ENCODE peak calls at places on chromosomes 2 and 18, in ten cellular contexts. C is left ventricle myocardium inferior, F is mucosa of descending colon, O is fibroblast of lung, H is ovary, K is WERI-Rb-1, R is sigmoid colon, L is HAP-1, W is HepG2, Y is RWPE2. J is an unnamed sample.

GRCh38 chr2:33258387-33258786 is 218.1 kb upstream of the RASGRP3 start:
- DNase-seq in H (no peak), Y (no peak), O (no peak), W (no peak), F (no peak), C (no peak), K (no peak), L (no peak), R (no peak), J (no peak)

GRCh38 chr2:239935789-239936758 is 89.1 kb downstream of the NDUFA10 start:
- DNase-seq in K (peak; percentile 10), R (peak; percentile 50), C (peak; percentile 8), O (no peak), W (peak; percentile 22), H (peak; percentile 6), F (no peak), Y (peak; percentile 22), L (no peak), J (no peak)

GRCh38 chr2:178491612-178492011 is 11.4 kb downstream of the PLEKHA3 start:
- DNase-seq in H (no peak), O (no peak), F (no peak), L (no peak), W (no peak), C (no peak), K (no peak), R (no peak), Y (no peak), J (no peak)

GRCh38 chr2:226639550-226639949 is 160.1 kb downstream of the IRS1 start:
- DNase-seq in R (no peak), L (no peak), C (no peak), O (no peak), Y (no peak), F (no peak), K (no peak), H (no peak), W (no peak), J (no peak)

GRCh38 chr2:206783718-206784117 is 18.3 kb downstream of the FASTKD2 start:
- DNase-seq in O (peak; percentile 3), C (no peak), Y (no peak), L (no peak), K (no peak), R (no peak), F (no peak), H (no peak), W (peak; percentile 22), J (peak; percentile 42)

GRCh38 chr18:49168281-49168680 is 217.5 kb upstream of the SMAD7 start:
- DNase-seq in R (no peak), F (no peak), O (no peak), K (no peak), W (no peak), Y (no peak), H (peak; percentile 29), L (no peak), C (no peak), J (no peak)

GRCh38 chr2:88669371-88670214 is 21.9 kb upstream of the RPIA start:
- DNase-seq in R (no peak), L (peak; percentile 32), Y (no peak), H (no peak), C (no peak), O (peak; percentile 40), W (peak; percentile 58), F (peak; percentile 50), K (peak; percentile 44), J (peak; percentile 35)

GRCh38 chr2:226031078-226031937 is 631.8 kb downstream of the NYAP2 start:
- DNase-seq in L (peak; percentile 52), O (peak; percentile 80), W (peak; percentile 73), K (peak; percentile 80), H (peak; percentile 54), C (peak; percentile 53), Y (peak; percentile 64), R (peak; percentile 79), F (peak; percentile 31), J (peak; percentile 69)

GRCh38 chr2:199916980-199917379 is 5.9 kb downstream of the C2orf69 start:
- DNase-seq in R (no peak), O (no peak), K (no peak), H (no peak), L (no peak), C (no peak), Y (no peak), W (no peak), F (no peak), J (no peak)
- H3K36me3 ChIP-seq in R (no peaks in the 10 kb centered on the region), O (peaks cover 1% of the 10 kb centered on the region), K (peaks cover 69% of the 10 kb centered on the region), H (no peaks in the 10 kb centered on the region), L (peaks cover 50% of the 10 kb centered on the region), C (peaks cover 39% of the 10 kb centered on the region), Y (peaks cover 58% of the 10 kb centered on the region), W (peaks cover 15% of the 10 kb centered on the region), F (no peaks in the 10 kb centered on the region), J (peaks cover 15% of the 10 kb centered on the region)

GRCh38 chr2:67876176-67876575 is 186.6 kb downstream of the C1D start:
- DNase-seq in O (peak; percentile 36), L (no peak), H (no peak), Y (no peak), C (no peak), W (no peak), K (no peak), R (no peak), F (no peak), J (no peak)

GRCh38 chr2:67880291-67880761 is 182.5 kb downstream of the C1D start:
- DNase-seq in C (no peak), O (peak; percentile 69), W (no peak), R (no peak), H (no peak), Y (peak; percentile 66), F (no peak), L (no peak), K (no peak), J (no peak)

GRCh38 chr2:67879586-67880290 is 183.1 kb downstream of the C1D start:
- DNase-seq in L (no peak), Y (no peak), C (no peak), K (no peak), F (no peak), O (peak; percentile 81), H (no peak), R (no peak), W (no peak), J (no peak)

GRCh38 chr2:67878743-67879142 is 184.1 kb downstream of the C1D start:
- DNase-seq in W (no peak), R (no peak), O (no peak), F (no peak), H (no peak), K (no peak), L (no peak), Y (no peak), C (no peak), J (no peak)

GRCh38 chr2:67877281-67877680 is 185.5 kb downstream of the C1D start:
- DNase-seq in O (no peak), L (no peak), R (no peak), W (no peak), K (no peak), C (no peak), F (no peak), H (no peak), Y (no peak), J (peak; percentile 32)
- H3K36me3 ChIP-seq in O (no peaks in the 10 kb centered on the region), L (no peaks in the 10 kb centered on the region), R (no peaks in the 10 kb centered on the region), W (no peaks in the 10 kb centered on the region), K (no peaks in the 10 kb centered on the region), C (no peaks in the 10 kb centered on the region), F (no peaks in the 10 kb centered on the region), H (no peaks in the 10 kb centered on the region), Y (no peaks in the 10 kb centered on the region), J (no peaks in the 10 kb centered on the region)

DNA sequence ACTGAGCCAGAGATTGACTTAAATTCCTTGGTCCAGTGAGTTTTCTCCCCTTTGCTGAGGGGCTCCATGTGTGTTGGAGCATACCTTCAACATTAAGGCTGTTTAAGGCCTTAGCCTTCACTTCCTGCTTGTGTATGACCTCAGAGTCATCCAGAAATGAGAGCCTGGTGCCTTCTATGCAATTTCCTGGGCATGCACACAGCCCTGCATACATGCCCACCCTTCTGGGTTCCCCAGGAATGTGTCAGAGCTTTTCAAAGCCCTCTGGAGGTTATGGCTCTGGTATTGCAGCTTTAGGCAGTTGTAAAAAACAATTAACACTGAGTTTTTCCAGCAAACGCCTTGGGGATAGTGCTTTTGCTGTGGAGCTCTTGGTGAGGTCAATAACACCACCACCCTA is 16.7 kb downstream of the IL1R1 start:
- DNase-seq in W (peak; percentile 34), R (no peak), L (no peak), Y (no peak), F (no peak), H (no peak), K (no peak), O (peak; percentile 13), C (no peak), J (no peak)
- H3K36me3 ChIP-seq in W (peaks cover 23% of the 10 kb centered on the region), R (peaks cover 15% of the 10 kb centered on the region), L (no peaks in the 10 kb centered on the region), Y (no peaks in the 10 kb centered on the region), F (no peaks in the 10 kb centered on the region), H (no peaks in the 10 kb centered on the region), K (no peaks in the 10 kb centered on the region), O (peaks cover 18% of the 10 kb centered on the region), C (peaks cover 38% of the 10 kb centered on the region), J (no peaks in the 10 kb centered on the region)

DNA sequence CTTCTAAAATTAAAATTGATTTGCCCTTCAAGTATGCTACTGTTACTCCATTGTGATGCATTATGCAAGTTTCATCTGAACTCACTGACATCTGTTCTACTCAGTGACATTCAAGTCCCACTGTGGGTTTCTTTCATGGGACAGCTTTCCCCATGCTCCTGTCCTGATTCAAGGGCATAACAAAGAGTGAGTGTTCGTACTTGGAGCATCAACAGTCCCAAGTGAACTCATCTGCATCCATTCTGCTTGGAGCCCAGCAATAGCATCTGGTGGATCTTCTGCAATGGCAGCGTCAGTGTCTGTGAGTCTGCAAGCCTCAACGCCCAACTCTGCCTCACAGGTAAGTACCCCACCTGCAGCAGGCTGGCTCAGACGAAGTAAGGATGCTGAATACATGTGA is 27.5 kb downstream of the BUB1 start:
- DNase-seq in K (no peak), F (no peak), W (no peak), H (no peak), L (no peak), R (no peak), Y (no peak), C (no peak), O (no peak), J (no peak)
- H3K36me3 ChIP-seq in K (peaks cover 50% of the 10 kb centered on the region), F (no peaks in the 10 kb centered on the region), W (peaks cover 14% of the 10 kb centered on the region), H (no peaks in the 10 kb centered on the region), L (peaks cover 86% of the 10 kb centered on the region), R (no peaks in the 10 kb centered on the region), Y (peaks cover 91% of the 10 kb centered on the region), C (no peaks in the 10 kb centered on the region), O (peaks cover 9% of the 10 kb centered on the region), J (peaks cover 26% of the 10 kb centered on the region)

GRCh38 chr2:43942001-43942400 is 53.8 kb downstream of the LRPPRC start:
- DNase-seq in H (no peak), K (no peak), W (no peak), F (no peak), Y (no peak), R (no peak), O (no peak), C (no peak), L (no peak), J (no peak)
- H3K36me3 ChIP-seq in H (no peaks in the 10 kb centered on the region), K (peaks cover 74% of the 10 kb centered on the region), W (peaks cover 17% of the 10 kb centered on the region), F (peaks cover 9% of the 10 kb centered on the region), Y (peaks cover 88% of the 10 kb centered on the region), R (no peaks in the 10 kb centered on the region), O (peaks cover 7% of the 10 kb centered on the region), C (peaks cover 51% of the 10 kb centered on the region), L (peaks cover 27% of the 10 kb centered on the region), J (peaks cover 8% of the 10 kb centered on the region)

DNA sequence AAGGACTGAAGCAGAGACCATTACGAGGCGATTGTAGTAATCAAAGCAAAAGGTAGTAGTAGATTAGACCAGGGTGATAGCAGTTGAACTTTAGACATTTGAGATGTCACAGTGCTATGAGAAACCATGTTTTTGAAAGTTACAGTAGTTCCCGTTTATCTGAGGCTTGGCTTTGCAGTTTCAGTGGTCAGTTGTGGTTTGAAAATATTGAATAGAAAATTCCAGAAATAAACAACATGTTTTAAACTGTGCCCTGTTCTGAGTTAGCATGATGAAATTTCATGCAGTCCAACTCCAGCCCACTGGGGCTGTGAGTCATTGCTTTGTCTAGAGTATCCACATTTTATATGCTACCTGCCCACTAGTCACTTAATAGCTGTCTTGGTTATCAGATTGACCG is 47.5 kb downstream of the ZNF638 start:
- DNase-seq in H (no peak), R (no peak), L (no peak), C (no peak), K (no peak), Y (no peak), O (peak; percentile 89), W (no peak), F (no peak), J (no peak)
- H3K36me3 ChIP-seq in H (no peaks in the 10 kb centered on the region), R (peaks cover 10% of the 10 kb centered on the region), L (peaks cover 50% of the 10 kb centered on the region), C (peaks cover 65% of the 10 kb centered on the region), K (peaks cover 92% of the 10 kb centered on the region), Y (peaks cover 82% of the 10 kb centered on the region), O (peaks cover 4% of the 10 kb centered on the region), W (peaks cover 13% of the 10 kb centered on the region), F (no peaks in the 10 kb centered on the region), J (peaks cover 10% of the 10 kb centered on the region)